ENCODE peak calls at places on chromosome 11, in six cellular contexts. Z is IMR-90, B is neuronal stem cell, X is H9, T is H1, J is mesenchymal stem cell. L is an unnamed sample.

GRCh38 chr11:107354780-107355179 is 102.8 kb downstream of the CWF19L2 start:
- DNase-seq in X (no peak), J (no peak), Z (no peak), B (no peak), T (no peak), L (no peak)

GRCh38 chr11:61507962-61508824 is at the start of gene LRRC10B:
- DNase-seq in B (peak; percentile 86), X (peak; percentile 95), T (peak; percentile 89), J (no peak), Z (no peak), L (peak; percentile 44)

GRCh38 chr11:110065189-110065588 is 28.0 kb upstream of the ZC3H12C start:
- DNase-seq in Z (no peak), J (no peak), B (no peak), T (no peak), X (no peak), L (no peak)

GRCh38 chr11:113831314-113831713 is 44.1 kb downstream of the USP28 start:
- DNase-seq in J (no peak), Z (no peak), B (no peak), X (no peak), T (no peak), L (no peak)

GRCh38 chr11:8006349-8006977 is 19.3 kb downstream of the EIF3F start:
- DNase-seq in T (peak; percentile 77), Z (peak; percentile 71), J (peak; percentile 74), X (peak; percentile 71), B (peak; percentile 66), L (peak; percentile 71)

GRCh38 chr11:14357843-14358728 is 897 bp downstream of the RRAS2 start:
- DNase-seq in B (peak; percentile 67), J (peak; percentile 80), T (peak; percentile 78), Z (peak; percentile 54), X (peak; percentile 72), L (peak; percentile 83)

GRCh38 chr11:43197357-43197756 is 114.4 kb upstream of the API5 start:
- DNase-seq in J (no peak), B (no peak), T (no peak), Z (no peak), X (no peak), L (no peak)

GRCh38 chr11:17479284-17480214 is 2.9 kb upstream of the ABCC8 start:
- DNase-seq in J (peak; percentile 42), X (peak; percentile 82), Z (no peak), T (peak; percentile 93), B (peak; percentile 86), L (peak; percentile 37)

GRCh38 chr11:1542267-1542666 is 29.8 kb downstream of the DUSP8 start:
- DNase-seq in X (no peak), J (no peak), B (no peak), Z (no peak), T (no peak), L (peak; percentile 36)

GRCh38 chr11:12139144-12139881 is 28.9 kb downstream of the MICAL2 start:
- DNase-seq in Z (peak; percentile 94), B (no peak), T (no peak), J (peak; percentile 89), X (no peak), L (no peak)

GRCh38 chr11:1559103-1559951 is 12.7 kb downstream of the DUSP8 start:
- DNase-seq in Z (peak; percentile 66), X (peak; percentile 74), B (no peak), J (peak; percentile 25), T (peak; percentile 80), L (no peak)

GRCh38 chr11:64000026-64000739 is 13.9 kb downstream of the OTUB1 start:
- DNase-seq in X (peak; percentile 78), T (peak; percentile 91), B (peak; percentile 77), J (peak; percentile 67), Z (peak; percentile 59), L (peak; percentile 78)

GRCh38 chr11:134471341-134472187 is 59.5 kb upstream of the B3GAT1 start:
- DNase-seq in T (no peak), Z (no peak), X (peak; percentile 24), J (no peak), B (no peak), L (no peak)

GRCh38 chr11:31509017-31509411 is 408 bp downstream of the IMMP1L start:
- DNase-seq in B (peak; percentile 17), J (no peak), X (no peak), T (no peak), Z (no peak), L (peak; percentile 41)

GRCh38 chr11:100681064-100681502 is 6.0 kb upstream of the ARHGAP42 start:
- DNase-seq in Z (peak; percentile 34), X (peak; percentile 67), B (no peak), J (peak; percentile 75), T (no peak), L (peak; percentile 75)

GRCh38 chr11:1825039-1825740 is 9.6 kb upstream of the SYT8 start:
- DNase-seq in T (peak; percentile 91), X (peak; percentile 94), J (peak; percentile 23), B (peak; percentile 81), Z (no peak), L (peak; percentile 89)

GRCh38 chr11:57552479-57552878 is 15.0 kb downstream of the UBE2L6 start:
- DNase-seq in B (no peak), X (no peak), T (no peak), J (no peak), Z (no peak), L (peak; percentile 97)

GRCh38 chr11:134921938-134922337 is 509.9 kb upstream of the B3GAT1 start:
- DNase-seq in T (no peak), X (no peak), J (no peak), Z (no peak), B (no peak), L (no peak)

GRCh38 chr11:719214-720016 is 13.4 kb downstream of the EPS8L2 start:
- DNase-seq in X (no peak), J (no peak), Z (no peak), B (no peak), T (no peak), L (no peak)

GRCh38 chr11:131677832-131678470 is 307.5 kb downstream of the NTM start:
- DNase-seq in B (no peak), T (no peak), Z (no peak), X (no peak), J (no peak), L (no peak)

GRCh38 chr11:119424775-119425174 is 1.8 kb upstream of the THY1 start:
- DNase-seq in T (no peak), B (no peak), X (no peak), J (no peak), Z (no peak), L (no peak)

GRCh38 chr11:927871-928270 is 2.2 kb downstream of the AP2A2 start:
- DNase-seq in T (no peak), B (no peak), Z (no peak), J (no peak), X (no peak), L (no peak)

GRCh38 chr11:68843052-68843561 is 1.4 kb upstream of the CPT1A start:
- DNase-seq in B (no peak), T (no peak), Z (peak; percentile 29), J (peak; percentile 74), X (no peak), L (no peak)

GRCh38 chr11:121478895-121479281 is 26.1 kb upstream of the SORL1-AS1 start:
- DNase-seq in J (no peak), B (no peak), Z (no peak), T (no peak), X (peak; percentile 70), L (no peak)

GRCh38 chr11:121476379-121477032 is 23.7 kb upstream of the SORL1-AS1 start:
- DNase-seq in Z (no peak), X (no peak), T (no peak), B (no peak), J (no peak), L (no peak)

GRCh38 chr11:121479355-121479754 is 26.6 kb upstream of the SORL1-AS1 start:
- DNase-seq in B (no peak), J (no peak), T (peak; percentile 63), X (peak; percentile 92), Z (no peak), L (no peak)

GRCh38 chr11:121479839-121480238 is 27.1 kb upstream of the SORL1-AS1 start:
- DNase-seq in Z (no peak), B (no peak), X (no peak), T (no peak), J (no peak), L (no peak)

GRCh38 chr11:121478226-121478894 is 25.6 kb upstream of the SORL1-AS1 start:
- DNase-seq in J (no peak), T (no peak), X (no peak), Z (no peak), B (no peak), L (no peak)
- H2BK5ac ChIP-seq in J (no peak overlapping the region), T (peak overlapping the region; percentile 100), X (peak overlapping the region; percentile 1), Z (no peak overlapping the region), B (no peak overlapping the region), L (no peak overlapping the region)

GRCh38 chr11:67265633-67266423 is 445 bp upstream of the GRK2 start:
- DNase-seq in Z (peak; percentile 33), T (peak; percentile 92), X (peak; percentile 74), J (peak; percentile 55), B (peak; percentile 70), L (peak; percentile 63)
- H3K14ac ChIP-seq in Z (no peak overlapping the region), T (no peak overlapping the region), X (peak overlapping the region; percentile 62), J (no peak overlapping the region), B (no peak overlapping the region), L (no peak overlapping the region)

GRCh38 chr11:73760680-73761402 is at the start of gene RAB6A:
- DNase-seq in T (peak; percentile 100), X (peak; percentile 99), Z (peak; percentile 100), J (peak; percentile 100), B (peak; percentile 100), L (peak; percentile 100)

GRCh38 chr11:73759520-73760065 is 1.3 kb downstream of the RAB6A start:
- DNase-seq in J (peak; percentile 67), B (no peak), Z (peak; percentile 23), T (no peak), X (no peak), L (peak; percentile 49)

GRCh38 chr11:73757598-73757997 is 3.3 kb downstream of the RAB6A start:
- DNase-seq in T (no peak), X (no peak), J (peak; percentile 51), B (no peak), Z (no peak), L (no peak)

GRCh38 chr11:73760066-73760679 is 701 bp downstream of the RAB6A start:
- DNase-seq in J (peak; percentile 73), T (peak; percentile 73), X (peak; percentile 35), Z (peak; percentile 11), B (no peak), L (peak; percentile 17)

GRCh38 chr11:73758451-73758850 is 2.4 kb downstream of the RAB6A start:
- DNase-seq in B (no peak), J (no peak), X (no peak), T (no peak), Z (no peak), L (no peak)
- H3K9ac ChIP-seq in B (no peak overlapping the region), J (peak overlapping the region; percentile 97), X (no peak overlapping the region), T (no peak overlapping the region), Z (no peak overlapping the region), L (no peak overlapping the region)

DNA sequence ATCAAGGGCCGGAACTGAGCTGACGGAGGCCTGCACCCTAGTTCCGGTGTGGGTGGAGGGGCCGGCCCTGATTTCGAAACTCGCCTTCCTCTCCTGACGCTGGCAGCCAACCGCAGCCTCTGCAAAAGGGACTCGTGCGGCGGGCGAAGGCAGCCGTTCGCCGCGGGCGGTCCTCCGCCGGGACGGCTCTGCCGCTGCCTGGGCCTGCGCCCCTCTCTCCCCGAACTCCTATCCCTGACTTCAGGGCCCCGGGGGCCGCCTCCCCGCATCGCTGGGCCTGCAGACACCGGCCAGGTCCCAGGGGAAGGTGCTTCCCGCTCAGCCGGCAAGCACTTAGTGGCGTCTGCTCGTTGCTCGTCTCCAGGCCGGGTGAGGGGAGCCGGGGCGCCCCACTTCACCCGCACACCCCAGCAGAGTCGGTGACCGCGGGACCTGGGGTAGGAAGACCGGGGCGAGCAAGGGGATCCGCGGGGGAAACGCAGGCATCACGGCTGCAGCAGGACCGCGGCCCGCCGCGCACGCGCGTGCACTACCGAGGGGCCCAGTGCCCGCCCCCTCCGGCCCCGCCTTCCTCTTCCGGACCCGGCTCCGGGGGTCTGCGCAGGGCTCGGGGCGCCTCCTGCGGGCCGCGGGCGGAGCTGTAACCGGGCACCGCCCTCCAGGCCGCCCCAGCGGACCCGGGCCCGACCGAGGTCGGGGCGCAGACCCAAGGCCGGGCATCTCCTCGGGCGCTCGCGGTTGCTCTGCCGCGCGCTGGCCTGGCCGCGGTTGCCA is 464 bp upstream of the ANKRD13D start:
- DNase-seq in Z (peak; percentile 88), T (peak; percentile 91), B (peak; percentile 87), X (peak; percentile 88), J (peak; percentile 97), L (peak; percentile 76)
- H2BK5ac ChIP-seq in Z (peak overlapping the region; percentile 90), T (peak overlapping the region; percentile 95), B (peak overlapping the region; percentile 95), X (no peak overlapping the region), J (peak overlapping the region; percentile 87), L (peak overlapping the region; percentile 79)